ENCODE peak calls at places on chromosomes 7 and 10, in nine cellular contexts. One of them, this sample, is unnamed.

GRCh38 chr7:155848691-155849690 is 36.7 kb upstream of the SHH start:
- DNase-seq in PC-9: no peak
- DNase-seq in hepatocyte: no peak
- DNase-seq in HepG2: no peak
- DNase-seq in astrocyte: no peak
- DNase-seq in GM23248: no peak
- DNase-seq in mammary epithelial cell: no peak
- DNase-seq in H9: no peak
- DNase-seq in IMR-90: no peak
- DNase-seq in this sample: no peak

GRCh38 chr10:113704637-113705343 is 25.1 kb downstream of the CASP7 start:
- DNase-seq in HepG2: peak; percentile 27
- DNase-seq in mammary epithelial cell: peak; percentile 4
- DNase-seq in GM23248: peak; percentile 67
- DNase-seq in astrocyte: peak; percentile 21
- DNase-seq in IMR-90: peak; percentile 60
- DNase-seq in PC-9: no peak
- DNase-seq in H9: no peak
- DNase-seq in hepatocyte: peak; percentile 60
- DNase-seq in this sample: peak; percentile 64

GRCh38 chr7:65339257-65339656 is 34.4 kb upstream of the ZNF92 start:
- DNase-seq in astrocyte: no peak
- DNase-seq in hepatocyte: no peak
- DNase-seq in mammary epithelial cell: no peak
- DNase-seq in HepG2: peak; percentile 66
- DNase-seq in GM23248: no peak
- DNase-seq in PC-9: no peak
- DNase-seq in H9: no peak
- DNase-seq in IMR-90: no peak
- DNase-seq in this sample: no peak

GRCh38 chr7:96246972-96247371 is 74.9 kb downstream of the SLC25A13 start:
- DNase-seq in GM23248: no peak
- DNase-seq in IMR-90: no peak
- DNase-seq in mammary epithelial cell: no peak
- DNase-seq in PC-9: no peak
- DNase-seq in hepatocyte: no peak
- DNase-seq in HepG2: no peak
- DNase-seq in H9: no peak
- DNase-seq in astrocyte: no peak
- DNase-seq in this sample: no peak

GRCh38 chr7:101597941-101598340 is 31.2 kb downstream of the MYL10 start:
- DNase-seq in HepG2: peak; percentile 16
- DNase-seq in PC-9: no peak
- DNase-seq in GM23248: no peak
- DNase-seq in H9: no peak
- DNase-seq in astrocyte: no peak
- DNase-seq in hepatocyte: no peak
- DNase-seq in mammary epithelial cell: peak; percentile 5
- DNase-seq in IMR-90: no peak
- DNase-seq in this sample: no peak

GRCh38 chr10:34228066-34228465 is 587.0 kb downstream of the PARD3 start:
- DNase-seq in mammary epithelial cell: no peak
- DNase-seq in hepatocyte: no peak
- DNase-seq in GM23248: no peak
- DNase-seq in IMR-90: no peak
- DNase-seq in PC-9: no peak
- DNase-seq in astrocyte: no peak
- DNase-seq in H9: no peak
- DNase-seq in HepG2: no peak
- DNase-seq in this sample: no peak

GRCh38 chr10:122124342-122124741 is 135.4 kb downstream of the TACC2 start:
- DNase-seq in astrocyte: no peak
- DNase-seq in HepG2: no peak
- DNase-seq in PC-9: no peak
- DNase-seq in IMR-90: no peak
- DNase-seq in GM23248: no peak
- DNase-seq in hepatocyte: no peak
- DNase-seq in H9: no peak
- DNase-seq in mammary epithelial cell: no peak
- DNase-seq in this sample: no peak

GRCh38 chr7:39656415-39656814 is 33.0 kb downstream of the RALA start:
- DNase-seq in PC-9: no peak
- DNase-seq in mammary epithelial cell: no peak
- DNase-seq in hepatocyte: no peak
- DNase-seq in GM23248: no peak
- DNase-seq in astrocyte: no peak
- DNase-seq in H9: no peak
- DNase-seq in HepG2: no peak
- DNase-seq in IMR-90: no peak
- DNase-seq in this sample: no peak

GRCh38 chr7:139995034-139995915 is 67.5 kb downstream of the PARP12 start:
- DNase-seq in PC-9: no peak
- DNase-seq in HepG2: no peak
- DNase-seq in astrocyte: peak; percentile 6
- DNase-seq in IMR-90: peak; percentile 87
- DNase-seq in H9: no peak
- DNase-seq in GM23248: peak; percentile 75
- DNase-seq in hepatocyte: peak; percentile 44
- DNase-seq in mammary epithelial cell: no peak
- DNase-seq in this sample: no peak

GRCh38 chr10:75951026-75951589 is 519.7 kb downstream of the LRMDA start:
- DNase-seq in hepatocyte: no peak
- DNase-seq in PC-9: no peak
- DNase-seq in astrocyte: no peak
- DNase-seq in H9: no peak
- DNase-seq in IMR-90: no peak
- DNase-seq in HepG2: no peak
- DNase-seq in GM23248: no peak
- DNase-seq in mammary epithelial cell: no peak
- DNase-seq in this sample: no peak

GRCh38 chr7:8114175-8114574 is 145.6 kb downstream of the GLCCI1 start:
- DNase-seq in PC-9: no peak
- DNase-seq in mammary epithelial cell: no peak
- DNase-seq in H9: no peak
- DNase-seq in hepatocyte: no peak
- DNase-seq in astrocyte: no peak
- DNase-seq in HepG2: no peak
- DNase-seq in IMR-90: no peak
- DNase-seq in GM23248: no peak
- DNase-seq in this sample: no peak

GRCh38 chr10:88091490-88092061 is 228.2 kb downstream of the PTEN start:
- DNase-seq in GM23248: no peak
- DNase-seq in hepatocyte: no peak
- DNase-seq in mammary epithelial cell: peak; percentile 95
- DNase-seq in astrocyte: no peak
- DNase-seq in IMR-90: no peak
- DNase-seq in H9: no peak
- DNase-seq in HepG2: no peak
- DNase-seq in PC-9: peak; percentile 61
- DNase-seq in this sample: no peak

GRCh38 chr7:131105294-131105802 is 222.3 kb upstream of the MKLN1 start:
- DNase-seq in PC-9: no peak
- DNase-seq in GM23248: peak; percentile 63
- DNase-seq in IMR-90: peak; percentile 11
- DNase-seq in hepatocyte: no peak
- DNase-seq in astrocyte: no peak
- DNase-seq in mammary epithelial cell: no peak
- DNase-seq in H9: no peak
- DNase-seq in HepG2: no peak
- DNase-seq in this sample: no peak

GRCh38 chr10:126803394-126803793 is 101.8 kb upstream of the DOCK1 start:
- DNase-seq in mammary epithelial cell: no peak
- DNase-seq in IMR-90: no peak
- DNase-seq in hepatocyte: no peak
- DNase-seq in astrocyte: no peak
- DNase-seq in GM23248: no peak
- DNase-seq in H9: no peak
- DNase-seq in PC-9: no peak
- DNase-seq in HepG2: no peak
- DNase-seq in this sample: no peak

GRCh38 chr7:43869898-43870240 is 552 bp upstream of the MRPS24 start:
- DNase-seq in PC-9: peak; percentile 96
- DNase-seq in astrocyte: peak; percentile 95
- DNase-seq in hepatocyte: peak; percentile 34
- DNase-seq in HepG2: no peak
- DNase-seq in IMR-90: peak; percentile 96
- DNase-seq in GM23248: peak; percentile 96
- DNase-seq in H9: no peak
- DNase-seq in mammary epithelial cell: peak; percentile 93
- DNase-seq in this sample: no peak

GRCh38 chr7:36871863-36872262 is 147.6 kb upstream of the AOAH start:
- DNase-seq in IMR-90: peak; percentile 2
- DNase-seq in PC-9: no peak
- DNase-seq in astrocyte: no peak
- DNase-seq in HepG2: no peak
- DNase-seq in hepatocyte: no peak
- DNase-seq in mammary epithelial cell: no peak
- DNase-seq in GM23248: peak; percentile 1
- DNase-seq in H9: no peak
- DNase-seq in this sample: no peak

GRCh38 chr7:121151663-121152344 is 163.3 kb downstream of the CPED1 start:
- DNase-seq in mammary epithelial cell: no peak
- DNase-seq in HepG2: no peak
- DNase-seq in IMR-90: no peak
- DNase-seq in H9: no peak
- DNase-seq in PC-9: no peak
- DNase-seq in GM23248: no peak
- DNase-seq in astrocyte: peak; percentile 2
- DNase-seq in hepatocyte: no peak
- DNase-seq in this sample: no peak
- H2AFZ ChIP-seq in mammary epithelial cell: no peak overlapping the region
- H2AFZ ChIP-seq in HepG2: no peak overlapping the region
- H2AFZ ChIP-seq in IMR-90: no peak overlapping the region
- H2AFZ ChIP-seq in H9: no peak overlapping the region
- H2AFZ ChIP-seq in PC-9: no peak overlapping the region
- H2AFZ ChIP-seq in GM23248: no peak overlapping the region
- H2AFZ ChIP-seq in astrocyte: no peak overlapping the region
- H2AFZ ChIP-seq in hepatocyte: no peak overlapping the region
- H2AFZ ChIP-seq in this sample: no peak overlapping the region

GRCh38 chr7:125436220-125436619 is 506.6 kb upstream of the POT1 start:
- DNase-seq in IMR-90: no peak
- DNase-seq in astrocyte: no peak
- DNase-seq in mammary epithelial cell: peak; percentile 20
- DNase-seq in hepatocyte: peak; percentile 19
- DNase-seq in PC-9: no peak
- DNase-seq in H9: no peak
- DNase-seq in GM23248: no peak
- DNase-seq in HepG2: no peak
- DNase-seq in this sample: no peak
- H2AFZ ChIP-seq in IMR-90: no peak overlapping the region
- H2AFZ ChIP-seq in astrocyte: no peak overlapping the region
- H2AFZ ChIP-seq in mammary epithelial cell: peak overlapping the region; percentile 22
- H2AFZ ChIP-seq in hepatocyte: no peak overlapping the region
- H2AFZ ChIP-seq in PC-9: no peak overlapping the region
- H2AFZ ChIP-seq in H9: no peak overlapping the region
- H2AFZ ChIP-seq in GM23248: no peak overlapping the region
- H2AFZ ChIP-seq in HepG2: no peak overlapping the region
- H2AFZ ChIP-seq in this sample: no peak overlapping the region

DNA sequence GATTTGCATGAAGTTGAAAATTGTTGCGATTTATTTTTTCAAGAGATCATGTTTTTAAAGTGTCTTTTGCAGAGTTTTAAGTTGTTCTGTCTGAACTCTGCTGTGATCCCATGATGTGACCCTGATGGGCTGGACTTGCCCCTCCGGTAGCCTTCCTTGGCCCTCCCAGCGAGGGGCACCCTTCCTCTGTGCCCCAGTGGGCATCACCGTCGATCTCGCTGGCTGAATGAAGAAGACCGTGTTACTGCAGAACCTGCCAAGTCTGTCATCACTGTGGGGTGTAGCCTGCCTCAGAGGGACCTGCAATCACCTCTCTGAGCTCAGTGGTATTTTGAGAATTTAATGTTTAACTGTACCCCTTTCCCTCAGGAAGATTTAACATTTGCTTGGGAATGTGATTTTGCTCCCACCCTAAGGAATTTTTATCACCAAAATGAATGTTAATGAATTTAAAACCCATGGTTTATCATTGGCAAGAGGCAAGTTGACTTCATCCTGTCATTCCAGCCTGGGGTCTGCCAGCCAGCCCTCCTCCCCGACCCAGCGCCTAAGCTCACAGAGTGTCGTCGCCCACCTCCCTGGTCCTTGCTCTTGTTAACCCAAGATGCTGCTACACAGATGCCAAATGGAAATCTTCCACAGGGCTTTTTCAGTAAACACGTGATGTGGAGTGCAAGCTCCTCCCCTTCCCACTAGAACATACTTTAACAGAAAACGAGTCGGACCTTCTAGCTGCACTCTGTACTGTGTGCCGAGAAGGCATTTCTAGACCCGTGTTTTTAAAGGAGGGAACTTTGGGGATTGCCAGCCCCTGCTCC is 115.4 kb downstream of the NT5C2 start:
- DNase-seq in hepatocyte: no peak
- DNase-seq in IMR-90: no peak
- DNase-seq in mammary epithelial cell: no peak
- DNase-seq in GM23248: no peak
- DNase-seq in H9: no peak
- DNase-seq in HepG2: no peak
- DNase-seq in astrocyte: no peak
- DNase-seq in PC-9: no peak
- DNase-seq in this sample: no peak
- H2AFZ ChIP-seq in hepatocyte: no peak overlapping the region
- H2AFZ ChIP-seq in IMR-90: no peak overlapping the region
- H2AFZ ChIP-seq in mammary epithelial cell: no peak overlapping the region
- H2AFZ ChIP-seq in GM23248: no peak overlapping the region
- H2AFZ ChIP-seq in H9: no peak overlapping the region
- H2AFZ ChIP-seq in HepG2: no peak overlapping the region
- H2AFZ ChIP-seq in astrocyte: no peak overlapping the region
- H2AFZ ChIP-seq in PC-9: no peak overlapping the region
- H2AFZ ChIP-seq in this sample: no peak overlapping the region

GRCh38 chr10:33087922-33088321 is 129.9 kb upstream of the ITGB1 start:
- DNase-seq in hepatocyte: no peak
- DNase-seq in H9: no peak
- DNase-seq in astrocyte: no peak
- DNase-seq in PC-9: no peak
- DNase-seq in GM23248: no peak
- DNase-seq in HepG2: no peak
- DNase-seq in mammary epithelial cell: no peak
- DNase-seq in IMR-90: no peak
- DNase-seq in this sample: no peak

GRCh38 chr10:33086100-33086499 is 128.1 kb upstream of the ITGB1 start:
- DNase-seq in mammary epithelial cell: no peak
- DNase-seq in IMR-90: no peak
- DNase-seq in hepatocyte: no peak
- DNase-seq in astrocyte: no peak
- DNase-seq in GM23248: no peak
- DNase-seq in H9: no peak
- DNase-seq in PC-9: no peak
- DNase-seq in HepG2: no peak
- DNase-seq in this sample: no peak

GRCh38 chr10:33085313-33085833 is 127.3 kb upstream of the ITGB1 start:
- DNase-seq in astrocyte: no peak
- DNase-seq in mammary epithelial cell: no peak
- DNase-seq in H9: no peak
- DNase-seq in IMR-90: no peak
- DNase-seq in HepG2: no peak
- DNase-seq in hepatocyte: no peak
- DNase-seq in PC-9: no peak
- DNase-seq in GM23248: no peak
- DNase-seq in this sample: no peak

GRCh38 chr10:33084388-33084896 is 126.4 kb upstream of the ITGB1 start:
- DNase-seq in PC-9: no peak
- DNase-seq in GM23248: no peak
- DNase-seq in HepG2: no peak
- DNase-seq in hepatocyte: no peak
- DNase-seq in mammary epithelial cell: no peak
- DNase-seq in H9: no peak
- DNase-seq in IMR-90: no peak
- DNase-seq in astrocyte: peak; percentile 8
- DNase-seq in this sample: no peak

GRCh38 chr10:33087142-33087541 is 129.1 kb upstream of the ITGB1 start:
- DNase-seq in H9: no peak
- DNase-seq in HepG2: no peak
- DNase-seq in astrocyte: no peak
- DNase-seq in GM23248: no peak
- DNase-seq in PC-9: no peak
- DNase-seq in IMR-90: no peak
- DNase-seq in mammary epithelial cell: no peak
- DNase-seq in hepatocyte: no peak
- DNase-seq in this sample: no peak
- H2AFZ ChIP-seq in H9: no peak overlapping the region
- H2AFZ ChIP-seq in HepG2: no peak overlapping the region
- H2AFZ ChIP-seq in astrocyte: no peak overlapping the region
- H2AFZ ChIP-seq in GM23248: no peak overlapping the region
- H2AFZ ChIP-seq in PC-9: no peak overlapping the region
- H2AFZ ChIP-seq in IMR-90: no peak overlapping the region
- H2AFZ ChIP-seq in mammary epithelial cell: no peak overlapping the region
- H2AFZ ChIP-seq in hepatocyte: no peak overlapping the region
- H2AFZ ChIP-seq in this sample: no peak overlapping the region

This sample was measured in neural progenitor cell.